ENCODE peak calls at places on chromosomes 6 and 20, in ten cellular contexts. B is astrocyte of the hippocampus; A is T-helper 17 cell; Q is HFFc6; J is activated CD4-positive, alpha-beta memory T cell treated with anti-CD3 and anti-CD28 coated beads, Interleukin-2, amount 10 ng/mL, durations not matched to agents 7 days and 5 days; D is type B pancreatic cell; I is omental fat pad; G is trophoblast cell; P is Right ventricle myocardium superior; F is OCI-LY7. V is an unnamed sample.

GRCh38 chr20:25076201-25076600 is 5.7 kb downstream of the VSX1 start:
- DNase-seq in F (no peak), D (peak; percentile 40), I (no peak), B (no peak), A (no peak), P (no peak), Q (no peak), J (no peak), G (no peak), V (no peak)

GRCh38 chr6:25034477-25034876 is 98.7 kb upstream of the RIPOR2 start:
- DNase-seq in B (no peak), G (no peak), Q (no peak), P (no peak), F (no peak), J (no peak), I (no peak), D (no peak), A (no peak), V (no peak)

GRCh38 chr6:89023591-89024441 is 56.7 kb upstream of the PNRC1 start:
- DNase-seq in J (no peak), F (no peak), Q (no peak), I (no peak), G (no peak), A (no peak), P (peak; percentile 62), B (peak; percentile 66), D (no peak), V (no peak)

GRCh38 chr6:8025191-8025590 is 39.0 kb downstream of the BLOC1S5 start:
- DNase-seq in J (no peak), G (no peak), F (no peak), D (no peak), P (no peak), B (no peak), Q (no peak), A (no peak), I (no peak), V (no peak)

GRCh38 chr6:135962731-135963130 is 111.2 kb downstream of the PDE7B start:
- DNase-seq in Q (no peak), P (no peak), F (no peak), J (no peak), A (no peak), D (no peak), I (no peak), B (peak; percentile 95), G (no peak), V (no peak)

GRCh38 chr20:32336918-32337347 is 21.2 kb upstream of the ASXL1 start:
- DNase-seq in P (no peak), A (no peak), J (no peak), Q (no peak), B (peak; percentile 49), I (no peak), D (no peak), G (peak; percentile 88), F (peak; percentile 69), V (no peak)

GRCh38 chr20:33789109-33789857 is 21.9 kb upstream of the CHMP4B start:
- DNase-seq in Q (peak; percentile 88), G (peak; percentile 63), P (no peak), B (peak; percentile 95), I (peak; percentile 55), F (no peak), J (no peak), A (no peak), D (no peak), V (no peak)

GRCh38 chr6:155117266-155117665 is 122.2 kb downstream of the TIAM2 start:
- DNase-seq in I (no peak), P (no peak), A (no peak), J (no peak), D (no peak), B (peak; percentile 88), F (no peak), G (peak; percentile 90), Q (peak; percentile 86), V (no peak)

GRCh38 chr6:43629505-43630300 is 639 bp upstream of the GTPBP2 start:
- DNase-seq in F (peak; percentile 99), G (peak; percentile 100), D (peak; percentile 91), I (peak; percentile 88), B (peak; percentile 98), P (peak; percentile 96), J (peak; percentile 95), Q (peak; percentile 97), A (peak; percentile 86), V (peak; percentile 95)

GRCh38 chr20:11716239-11716944 is 201.3 kb upstream of the BTBD3 start:
- DNase-seq in J (no peak), P (no peak), B (peak; percentile 82), F (peak; percentile 2), Q (peak; percentile 93), I (no peak), A (no peak), D (no peak), G (peak; percentile 94), V (no peak)

GRCh38 chr6:33197431-33198048 is 2.9 kb downstream of the RXRB start:
- DNase-seq in D (no peak), Q (peak; percentile 51), J (peak; percentile 37), B (peak; percentile 80), F (peak; percentile 74), I (no peak), P (no peak), A (no peak), G (peak; percentile 76), V (peak; percentile 69)

GRCh38 chr6:7697820-7698623 is 27.9 kb upstream of the BMP6 start:
- DNase-seq in I (peak; percentile 35), B (peak; percentile 82), P (peak; percentile 42), Q (peak; percentile 90), D (no peak), F (no peak), A (no peak), J (no peak), G (peak; percentile 94), V (no peak)

GRCh38 chr6:158972241-158973233 is 27.5 kb downstream of the RSPH3 start:
- DNase-seq in B (peak; percentile 71), F (peak; percentile 77), A (no peak), I (no peak), P (no peak), G (peak; percentile 79), Q (peak; percentile 44), D (no peak), J (no peak), V (no peak)

GRCh38 chr6:142387997-142388815 is 86.4 kb downstream of the ADGRG6 start:
- DNase-seq in A (no peak), J (no peak), F (peak; percentile 41), P (no peak), I (no peak), G (peak; percentile 72), Q (peak; percentile 66), B (peak; percentile 62), D (no peak), V (no peak)

GRCh38 chr20:1664911-1665310 is 7.3 kb upstream of the SIRPG start:
- DNase-seq in Q (no peak), I (no peak), P (no peak), D (no peak), F (no peak), J (peak; percentile 66), A (peak; percentile 29), B (no peak), G (no peak), V (no peak)